ENCODE peak calls at places on chromosomes 5 and 9, in nine cellular contexts. V is IMR-90; W is CD8-positive, alpha-beta memory T cell; I is caudate nucleus; T is hepatocyte; E is endodermal cell; H is pancreas; C is cardiac muscle cell; J is A549. O is an unnamed sample.

GRCh38 chr9:104544644-104545043 is 8.0 kb upstream of the OR13C3 start:
- DNase-seq in C (no peak), J (no peak), H (no peak), I (no peak), V (no peak), T (no peak), W (no peak), E (no peak), O (no peak)

GRCh38 chr5:16549491-16550233 is 67.1 kb downstream of the RETREG1 start:
- DNase-seq in J (no peak), I (no peak), C (no peak), V (no peak), W (no peak), H (no peak), E (no peak), T (no peak), O (no peak)

GRCh38 chr9:86354882-86355399 is 731 bp upstream of the TUT7 start:
- DNase-seq in E (no peak), H (no peak), J (peak; percentile 28), T (no peak), V (no peak), C (peak; percentile 28), I (no peak), W (no peak), O (no peak)

GRCh38 chr9:81848472-81848871 is 79.8 kb upstream of the SPATA31D4 start:
- DNase-seq in C (peak; percentile 50), J (no peak), T (peak; percentile 30), H (no peak), E (no peak), V (peak; percentile 66), I (no peak), W (no peak), O (no peak)

GRCh38 chr5:32724526-32724925 is 13.4 kb downstream of the NPR3 start:
- DNase-seq in W (no peak), H (no peak), E (no peak), T (no peak), J (no peak), C (no peak), V (no peak), I (no peak), O (no peak)

GRCh38 chr9:87381050-87381711 is 116.5 kb upstream of the DAPK1 start:
- DNase-seq in W (no peak), I (no peak), H (no peak), C (peak; percentile 94), T (peak; percentile 47), E (no peak), V (peak; percentile 18), J (no peak), O (no peak)

GRCh38 chr5:140926903-140927573 is 939 bp downstream of the PCDHAC1 start:
- DNase-seq in E (peak; percentile 84), W (no peak), T (peak; percentile 64), C (peak; percentile 28), J (no peak), H (peak; percentile 66), I (no peak), V (no peak), O (no peak)

GRCh38 chr5:168047043-168047668 is 244.3 kb upstream of the WWC1 start:
- DNase-seq in C (peak; percentile 55), V (peak; percentile 22), J (peak; percentile 61), W (no peak), H (no peak), E (peak; percentile 92), T (peak; percentile 70), I (no peak), O (peak; percentile 81)

GRCh38 chr5:10520716-10521115 is 43.2 kb upstream of the ANKRD33B start:
- DNase-seq in E (no peak), C (peak; percentile 27), T (no peak), W (no peak), J (no peak), V (peak; percentile 65), I (no peak), H (no peak), O (no peak)

GRCh38 chr5:158430166-158430828 is 571.4 kb upstream of the CLINT1 start:
- DNase-seq in T (no peak), C (no peak), I (no peak), J (no peak), E (no peak), H (no peak), W (no peak), V (no peak), O (no peak)

GRCh38 chr5:82952326-82952725 is 124.9 kb downstream of the TMEM167A start:
- DNase-seq in V (peak; percentile 6), H (no peak), I (no peak), J (no peak), W (no peak), C (no peak), T (no peak), E (no peak), O (no peak)

GRCh38 chr9:121577201-121577600 is 74.2 kb upstream of the DAB2IP start:
- DNase-seq in W (no peak), I (no peak), H (no peak), J (no peak), T (no peak), V (no peak), E (peak; percentile 46), C (no peak), O (peak; percentile 67)

GRCh38 chr9:126150411-126151030 is 176.1 kb upstream of the MVB12B start:
- DNase-seq in W (no peak), T (no peak), H (no peak), I (no peak), V (no peak), C (no peak), E (no peak), J (no peak), O (peak; percentile 29)

GRCh38 chr5:171984748-171985419 is 21.6 kb downstream of the FBXW11 start:
- DNase-seq in H (no peak), I (no peak), V (peak; percentile 98), W (peak; percentile 28), T (no peak), J (no peak), C (peak; percentile 67), E (no peak), O (no peak)

GRCh38 chr9:81855538-81855937 is 72.7 kb upstream of the SPATA31D4 start:
- DNase-seq in H (no peak), J (no peak), I (no peak), T (no peak), C (no peak), E (no peak), W (no peak), V (peak; percentile 90), O (no peak)

GRCh38 chr9:3980771-3981170 is 319.1 kb downstream of the GLIS3 start:
- DNase-seq in W (no peak), V (peak; percentile 66), I (no peak), E (no peak), C (peak; percentile 59), H (no peak), J (no peak), T (no peak), O (no peak)

GRCh38 chr9:23172979-23173637 is 652.9 kb downstream of the ELAVL2 start:
- DNase-seq in H (no peak), V (no peak), W (no peak), C (no peak), I (no peak), J (no peak), E (no peak), T (no peak), O (no peak)

GRCh38 chr9:33329117-33329563 is 38.8 kb downstream of the NFX1 start:
- DNase-seq in I (no peak), J (peak; percentile 81), V (peak; percentile 94), E (no peak), C (peak; percentile 88), H (no peak), T (peak; percentile 75), W (no peak), O (no peak)

DNA sequence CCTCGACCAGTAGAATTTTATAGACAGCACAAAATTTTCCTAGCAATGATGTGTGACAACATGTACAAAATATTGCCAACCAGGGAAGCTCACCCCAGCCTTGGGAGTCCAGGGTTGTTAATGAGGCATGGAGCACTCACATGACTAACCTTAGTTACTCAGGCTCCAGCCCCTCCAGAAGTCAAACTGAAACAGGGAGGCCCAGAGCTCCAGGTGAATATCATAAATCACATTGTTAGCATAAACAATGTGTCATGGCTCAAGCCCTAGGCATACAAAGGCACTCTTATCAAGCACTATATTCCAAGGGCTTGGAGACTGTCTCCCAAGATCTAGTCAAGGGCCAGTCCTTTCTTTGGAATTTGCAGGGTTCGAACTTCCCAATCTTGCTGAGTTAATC is 44.4 kb downstream of the TNFAIP8 start:
- DNase-seq in J (no peak), V (peak; percentile 62), W (no peak), H (no peak), T (peak; percentile 68), I (no peak), C (no peak), E (no peak), O (no peak)
- H3K27ac ChIP-seq in J (no peak overlapping the region), V (no peak overlapping the region), W (no peak overlapping the region), H (no peak overlapping the region), T (peak overlapping the region; percentile 75), I (no peak overlapping the region), C (no peak overlapping the region), E (no peak overlapping the region), O (no peak overlapping the region)

GRCh38 chr9:129162901-129163670 is 15.0 kb downstream of the IER5L start:
- DNase-seq in V (peak; percentile 22), H (no peak), I (no peak), C (peak; percentile 46), T (no peak), J (no peak), E (no peak), W (no peak), O (no peak)
- H3K27ac ChIP-seq in V (peak overlapping the region; percentile 9), H (peak overlapping the region; percentile 74), I (no peak overlapping the region), C (peak overlapping the region; percentile 76), T (peak overlapping the region; percentile 76), J (no peak overlapping the region), E (no peak overlapping the region), W (no peak overlapping the region), O (no peak overlapping the region)

DNA sequence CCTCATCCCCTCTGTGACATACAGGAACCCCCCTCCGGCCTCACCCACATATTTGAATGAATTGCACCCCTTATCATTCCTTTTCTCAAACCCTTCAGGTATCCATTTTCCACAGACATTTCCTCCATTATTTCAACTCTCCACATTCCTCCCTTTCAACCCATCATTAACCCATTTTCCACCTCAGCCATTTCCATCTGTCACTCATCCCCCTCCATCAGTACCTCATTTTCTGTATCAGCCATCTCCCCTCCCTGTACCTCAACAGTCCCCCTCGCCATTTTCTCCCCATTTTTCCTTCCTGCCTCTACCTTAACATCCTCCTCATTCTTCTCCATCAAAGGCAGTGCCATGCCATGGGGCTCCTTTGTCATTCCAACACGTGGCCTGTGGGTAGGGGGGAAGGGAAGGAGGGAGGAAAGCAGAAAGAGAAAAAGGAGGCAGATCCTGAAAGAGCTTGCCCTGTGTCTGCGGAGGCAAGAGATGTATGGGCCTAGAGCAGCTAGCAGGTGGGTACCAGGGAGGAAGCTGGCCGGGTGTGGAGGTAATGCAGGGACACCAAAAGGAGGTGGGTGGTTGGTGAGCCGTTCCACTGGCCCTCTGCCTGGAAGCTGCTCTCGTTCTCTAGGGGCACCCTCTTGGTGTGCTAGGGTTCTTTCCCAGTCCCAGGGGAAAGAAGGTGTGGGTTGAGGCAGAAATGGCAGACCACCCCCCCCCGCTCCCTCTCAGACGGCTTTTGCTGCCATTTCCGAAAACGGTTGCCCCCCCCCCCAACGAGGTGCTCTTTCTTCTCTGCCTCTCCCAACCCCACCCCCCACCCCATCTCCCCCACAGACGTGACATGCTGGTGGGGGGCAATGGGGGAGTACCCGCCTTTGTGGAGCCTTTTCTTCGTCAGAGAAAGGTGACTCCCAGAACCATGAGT is 1.6 kb downstream of the DNAJB5 start:
- DNase-seq in C (no peak), E (peak; percentile 58), H (no peak), I (no peak), J (no peak), V (no peak), T (no peak), W (no peak), O (no peak)
- H3K27ac ChIP-seq in C (peak overlapping the region; percentile 98), E (no peak overlapping the region), H (no peak overlapping the region), I (peak overlapping the region; percentile 13), J (no peak overlapping the region), V (peak overlapping the region; percentile 72), T (peak overlapping the region; percentile 94), W (no peak overlapping the region), O (peak overlapping the region; percentile 26)

GRCh38 chr5:112159435-112159834 is 259.6 kb downstream of the EPB41L4A start:
- DNase-seq in I (no peak), V (peak; percentile 27), W (no peak), T (peak; percentile 38), C (peak; percentile 82), E (no peak), J (no peak), H (no peak), O (no peak)
- H3K27ac ChIP-seq in I (no peak overlapping the region), V (no peak overlapping the region), W (no peak overlapping the region), T (no peak overlapping the region), C (no peak overlapping the region), E (no peak overlapping the region), J (no peak overlapping the region), H (no peak overlapping the region), O (no peak overlapping the region)